ENCODE peak calls at places on chromosomes 6 and 20, in four cellular contexts. One of them, this sample, is unnamed. For H3K36me3, the result is how much of the 10 kb centered on the place peaks cover.

GRCh38 chr20:54323227-54323734 is 115.4 kb downstream of the PFDN4 start:
- DNase-seq in MM.1S: no peak
- DNase-seq in neuronal stem cell: no peak
- DNase-seq in upper lobe of left lung: no peak
- DNase-seq in this sample: no peak

GRCh38 chr6:108872001-108872974 is 24.1 kb downstream of the ARMC2 start:
- DNase-seq in MM.1S: no peak
- DNase-seq in neuronal stem cell: peak
- DNase-seq in upper lobe of left lung: peak
- DNase-seq in this sample: no peak

GRCh38 chr20:57060407-57061057 is 205.9 kb downstream of the BMP7 start:
- DNase-seq in MM.1S: no peak
- DNase-seq in neuronal stem cell: no peak
- DNase-seq in upper lobe of left lung: peak
- DNase-seq in this sample: no peak

GRCh38 chr20:9916776-9917175 is 77.9 kb upstream of the PAK5 start:
- DNase-seq in MM.1S: no peak
- DNase-seq in neuronal stem cell: no peak
- DNase-seq in upper lobe of left lung: no peak
- DNase-seq in this sample: no peak

GRCh38 chr6:108561742-108562502 is 1.2 kb downstream of the FOXO3 start:
- DNase-seq in MM.1S: no peak
- DNase-seq in neuronal stem cell: peak
- DNase-seq in upper lobe of left lung: peak
- DNase-seq in this sample: peak

GRCh38 chr20:32539817-32540675 is 45.1 kb downstream of the NOL4L start:
- DNase-seq in MM.1S: peak
- DNase-seq in neuronal stem cell: no peak
- DNase-seq in upper lobe of left lung: peak
- DNase-seq in this sample: peak

GRCh38 chr6:71419954-71420692 is 131.5 kb downstream of the OGFRL1 start:
- DNase-seq in MM.1S: peak
- DNase-seq in neuronal stem cell: peak
- DNase-seq in upper lobe of left lung: peak
- DNase-seq in this sample: peak

GRCh38 chr6:40523505-40524172 is 63.5 kb downstream of the LRFN2 start:
- DNase-seq in MM.1S: no peak
- DNase-seq in neuronal stem cell: no peak
- DNase-seq in upper lobe of left lung: no peak
- DNase-seq in this sample: no peak

GRCh38 chr6:19554356-19555225 is 282.6 kb upstream of the ID4 start:
- DNase-seq in MM.1S: no peak
- DNase-seq in neuronal stem cell: no peak
- DNase-seq in upper lobe of left lung: no peak
- DNase-seq in this sample: peak

GRCh38 chr20:24612799-24613775 is 143.7 kb downstream of the SYNDIG1 start:
- DNase-seq in MM.1S: no peak
- DNase-seq in neuronal stem cell: no peak
- DNase-seq in upper lobe of left lung: no peak
- DNase-seq in this sample: no peak

GRCh38 chr6:147201885-147202515 is 2.2 kb upstream of the STXBP5 start:
- DNase-seq in MM.1S: no peak
- DNase-seq in neuronal stem cell: no peak
- DNase-seq in upper lobe of left lung: peak
- DNase-seq in this sample: peak

GRCh38 chr20:59253779-59254319 is 46.6 kb upstream of the EDN3 start:
- DNase-seq in MM.1S: peak
- DNase-seq in neuronal stem cell: no peak
- DNase-seq in upper lobe of left lung: no peak
- DNase-seq in this sample: peak

GRCh38 chr6:77609106-77609505 is 43.7 kb upstream of the MEI4 start:
- DNase-seq in MM.1S: no peak
- DNase-seq in neuronal stem cell: no peak
- DNase-seq in upper lobe of left lung: no peak
- DNase-seq in this sample: no peak

GRCh38 chr6:66662721-66663120 is 955.7 kb upstream of the EYS start:
- DNase-seq in MM.1S: no peak
- DNase-seq in neuronal stem cell: peak
- DNase-seq in upper lobe of left lung: no peak
- DNase-seq in this sample: no peak

GRCh38 chr6:42569102-42570028 is 5.5 kb downstream of the UBR2 start:
- DNase-seq in MM.1S: peak
- DNase-seq in neuronal stem cell: no peak
- DNase-seq in upper lobe of left lung: no peak
- DNase-seq in this sample: no peak

GRCh38 chr6:99943846-99944245 is 50.2 kb downstream of the MCHR2 start:
- DNase-seq in MM.1S: no peak
- DNase-seq in neuronal stem cell: no peak
- DNase-seq in upper lobe of left lung: no peak
- DNase-seq in this sample: no peak

GRCh38 chr20:32628960-32629530 is 43.9 kb upstream of the NOL4L start:
- DNase-seq in MM.1S: no peak
- DNase-seq in neuronal stem cell: no peak
- DNase-seq in upper lobe of left lung: no peak
- DNase-seq in this sample: no peak

GRCh38 chr20:56710577-56711465 is 81.7 kb downstream of the TFAP2C start:
- DNase-seq in MM.1S: no peak
- DNase-seq in neuronal stem cell: no peak
- DNase-seq in upper lobe of left lung: peak
- DNase-seq in this sample: no peak

GRCh38 chr20:34045930-34046329 is 52.2 kb downstream of the RALY start:
- DNase-seq in MM.1S: no peak
- DNase-seq in neuronal stem cell: no peak
- DNase-seq in upper lobe of left lung: no peak
- DNase-seq in this sample: no peak

GRCh38 chr20:24995741-24996448 is 3.3 kb upstream of the APMAP start:
- DNase-seq in MM.1S: no peak
- DNase-seq in neuronal stem cell: no peak
- DNase-seq in upper lobe of left lung: peak
- DNase-seq in this sample: no peak

GRCh38 chr6:125752773-125753172 is 3.3 kb downstream of the HEY2 start:
- DNase-seq in MM.1S: no peak
- DNase-seq in neuronal stem cell: no peak
- DNase-seq in upper lobe of left lung: no peak
- DNase-seq in this sample: no peak

GRCh38 chr6:111482236-111482958 is 621 bp downstream of the REV3L start:
- DNase-seq in MM.1S: peak
- DNase-seq in neuronal stem cell: no peak
- DNase-seq in upper lobe of left lung: peak
- DNase-seq in this sample: peak

GRCh38 chr20:54044156-54044555 is 26.2 kb downstream of the BCAS1 start:
- DNase-seq in MM.1S: no peak
- DNase-seq in neuronal stem cell: no peak
- DNase-seq in upper lobe of left lung: no peak
- DNase-seq in this sample: no peak

DNA sequence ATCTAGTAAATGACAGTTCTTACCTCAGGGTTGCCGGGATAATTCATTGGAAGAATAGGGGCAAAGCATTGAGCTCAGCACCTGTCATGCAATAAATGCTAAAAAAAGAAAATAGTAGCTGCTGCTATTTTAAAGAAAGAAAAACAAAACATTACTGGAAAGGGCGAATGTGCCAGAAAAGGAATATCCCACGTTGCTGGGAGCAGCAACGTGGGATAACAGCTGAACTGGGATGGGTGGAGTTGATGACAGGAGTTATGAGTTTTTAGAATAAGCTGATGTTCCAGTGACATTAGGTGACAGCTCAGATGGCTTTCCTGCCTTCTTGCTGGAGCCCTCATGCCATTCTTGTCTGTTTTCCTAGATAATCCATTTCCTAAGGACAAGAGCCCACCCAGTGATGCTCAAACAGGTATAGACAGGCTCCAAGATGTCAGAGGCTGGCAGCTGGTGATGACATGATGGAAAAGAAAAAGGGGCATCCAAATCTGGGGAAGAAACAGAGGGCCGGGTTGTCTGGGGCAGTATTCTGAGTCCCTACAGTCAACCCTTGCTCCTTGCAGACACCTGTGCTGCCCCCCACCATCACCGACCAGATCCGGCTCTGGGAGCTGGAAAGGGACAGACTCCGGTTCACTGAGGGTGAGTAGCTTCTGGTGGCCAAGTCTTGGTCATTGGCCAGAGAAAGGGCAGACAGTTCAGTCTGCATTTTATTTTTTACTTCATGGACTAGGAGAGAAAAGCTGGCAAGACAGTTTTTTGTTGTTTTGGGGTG is 1.1 kb upstream of the VARS2 start:
- DNase-seq in MM.1S: no peak
- DNase-seq in neuronal stem cell: no peak
- DNase-seq in upper lobe of left lung: no peak
- DNase-seq in this sample: no peak
- H3K36me3 ChIP-seq in MM.1S: under half
- H3K36me3 ChIP-seq in neuronal stem cell: half or more
- H3K36me3 ChIP-seq in upper lobe of left lung: under half
- H3K36me3 ChIP-seq in this sample: under half

GRCh38 chr6:169324086-169324485 is 70.4 kb upstream of the THBS2 start:
- DNase-seq in MM.1S: no peak
- DNase-seq in neuronal stem cell: no peak
- DNase-seq in upper lobe of left lung: no peak
- DNase-seq in this sample: no peak

GRCh38 chr6:169321546-169321945 is 67.9 kb upstream of the THBS2 start:
- DNase-seq in MM.1S: no peak
- DNase-seq in neuronal stem cell: no peak
- DNase-seq in upper lobe of left lung: no peak
- DNase-seq in this sample: no peak

GRCh38 chr6:169324661-169325459 is 71.2 kb upstream of the THBS2 start:
- DNase-seq in MM.1S: no peak
- DNase-seq in neuronal stem cell: no peak
- DNase-seq in upper lobe of left lung: no peak
- DNase-seq in this sample: no peak

GRCh38 chr6:169326067-169326799 is 72.6 kb upstream of the THBS2 start:
- DNase-seq in MM.1S: no peak
- DNase-seq in neuronal stem cell: peak
- DNase-seq in upper lobe of left lung: no peak
- DNase-seq in this sample: peak

DNA sequence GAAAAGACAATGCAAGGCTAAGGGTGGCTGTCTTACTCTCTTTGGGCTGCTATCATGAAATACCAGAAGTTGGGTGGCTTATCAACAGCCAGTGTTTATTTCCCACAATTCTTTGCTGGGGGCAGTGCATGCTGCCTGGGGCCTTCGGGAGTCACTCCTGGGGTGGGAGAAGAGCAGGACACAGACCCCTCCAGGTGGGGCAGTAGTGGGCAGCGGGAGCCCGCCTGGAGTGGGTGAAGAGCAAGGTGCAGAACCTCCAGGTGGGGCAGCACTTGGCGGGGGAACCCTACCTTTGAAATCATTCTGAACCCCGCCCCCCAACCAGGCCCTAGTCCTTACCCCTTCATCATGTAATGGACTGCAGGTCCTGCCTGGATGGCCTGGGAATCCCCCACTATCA is 69.6 kb upstream of the THBS2 start:
- DNase-seq in MM.1S: no peak
- DNase-seq in neuronal stem cell: no peak
- DNase-seq in upper lobe of left lung: no peak
- DNase-seq in this sample: no peak
- H3K4me3 ChIP-seq in MM.1S: no peak
- H3K4me3 ChIP-seq in neuronal stem cell: no peak
- H3K4me3 ChIP-seq in upper lobe of left lung: no peak
- H3K4me3 ChIP-seq in this sample: no peak

DNA sequence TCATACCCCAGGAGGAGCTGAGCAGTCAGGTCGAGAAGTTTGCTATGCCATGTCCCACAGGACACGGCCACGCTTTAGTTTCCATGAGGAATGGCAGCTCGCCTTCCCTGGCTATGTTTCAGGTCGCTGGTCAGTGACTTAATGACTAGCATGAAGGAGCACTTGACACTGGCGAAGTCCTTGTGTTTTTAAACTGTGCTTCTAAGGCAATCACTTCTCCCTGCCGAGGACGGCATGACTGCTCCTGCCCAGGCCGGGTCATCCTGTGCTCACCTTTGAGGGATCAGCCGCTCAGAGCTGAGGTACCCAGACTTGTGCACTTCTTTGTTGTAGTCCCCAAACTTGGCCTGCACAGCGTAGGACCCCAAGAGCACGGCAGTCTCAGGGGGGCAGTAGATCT is 34.1 kb downstream of the EZR start:
- DNase-seq in MM.1S: no peak
- DNase-seq in neuronal stem cell: no peak
- DNase-seq in upper lobe of left lung: peak
- DNase-seq in this sample: no peak
- H3K36me3 ChIP-seq in MM.1S: under half
- H3K36me3 ChIP-seq in neuronal stem cell: half or more
- H3K36me3 ChIP-seq in upper lobe of left lung: half or more
- H3K36me3 ChIP-seq in this sample: under half

DNA sequence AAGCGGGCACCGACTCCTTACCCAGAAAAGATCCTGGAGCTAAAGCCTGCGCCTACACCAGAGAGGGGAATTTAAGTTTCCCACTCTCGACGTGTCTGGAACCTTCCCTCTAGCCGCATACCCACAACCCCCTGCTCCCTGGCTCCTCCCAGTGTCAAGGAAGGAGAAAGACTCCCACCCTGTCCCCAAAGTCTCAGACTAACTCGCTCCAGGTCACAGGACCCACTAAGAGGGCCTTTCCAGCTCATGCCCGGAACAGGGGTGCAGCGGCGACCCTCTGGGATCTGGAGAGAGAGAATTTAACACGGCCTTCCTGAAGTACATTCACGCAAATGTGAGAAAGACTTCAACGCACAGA is 3.9 kb downstream of the LINC00237 start:
- DNase-seq in MM.1S: no peak
- DNase-seq in neuronal stem cell: no peak
- DNase-seq in upper lobe of left lung: no peak
- DNase-seq in this sample: no peak
- H3K4me3 ChIP-seq in MM.1S: no peak
- H3K4me3 ChIP-seq in neuronal stem cell: peak
- H3K4me3 ChIP-seq in upper lobe of left lung: peak
- H3K4me3 ChIP-seq in this sample: no peak

DNA sequence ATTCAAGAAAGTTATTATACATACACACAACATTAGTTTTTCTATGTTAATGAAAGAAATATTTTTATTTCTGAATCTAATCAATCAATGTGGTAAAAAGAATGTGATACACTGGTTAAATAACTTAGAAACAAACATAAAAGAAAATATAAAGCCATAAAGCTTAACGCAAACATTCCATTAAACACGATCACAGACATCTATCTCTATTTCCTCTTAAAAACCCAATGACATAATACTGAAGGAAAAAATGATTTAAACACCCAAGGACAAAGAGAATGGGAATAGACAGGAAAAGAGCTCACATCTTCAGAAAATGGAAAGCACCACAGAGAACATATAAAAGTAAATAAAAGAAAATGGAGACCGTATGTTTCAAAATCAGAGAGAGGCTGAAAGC is 19.4 kb downstream of the ZUP1 start:
- DNase-seq in MM.1S: no peak
- DNase-seq in neuronal stem cell: no peak
- DNase-seq in upper lobe of left lung: no peak
- DNase-seq in this sample: no peak
- H3K36me3 ChIP-seq in MM.1S: under half
- H3K36me3 ChIP-seq in neuronal stem cell: half or more
- H3K36me3 ChIP-seq in upper lobe of left lung: under half
- H3K36me3 ChIP-seq in this sample: under half

GRCh38 chr6:122778961-122779671 is 400 bp upstream of the FABP7 start:
- DNase-seq in MM.1S: no peak
- DNase-seq in neuronal stem cell: peak
- DNase-seq in upper lobe of left lung: no peak
- DNase-seq in this sample: no peak
- H3K4me3 ChIP-seq in MM.1S: no peak
- H3K4me3 ChIP-seq in neuronal stem cell: peak
- H3K4me3 ChIP-seq in upper lobe of left lung: no peak
- H3K4me3 ChIP-seq in this sample: no peak

GRCh38 chr6:43780891-43781571 is 11.0 kb downstream of the VEGFA start:
- DNase-seq in MM.1S: no peak
- DNase-seq in neuronal stem cell: no peak
- DNase-seq in upper lobe of left lung: no peak
- DNase-seq in this sample: no peak
- H3K36me3 ChIP-seq in MM.1S: under half
- H3K36me3 ChIP-seq in neuronal stem cell: half or more
- H3K36me3 ChIP-seq in upper lobe of left lung: half or more
- H3K36me3 ChIP-seq in this sample: under half